ENCODE peak calls at places on chromosomes 16 and 17, in seven cellular contexts. Z, I, B, M, E, T and O are unnamed samples.

GRCh38 chr17:60526726-60527125 is 684 bp upstream of the APPBP2 start:
- DNase-seq in T (no peak), E (no peak), B (no peak), M (no peak), I (no peak), Z (no peak), O (no peak)

GRCh38 chr16:66874079-66874775 is 6.1 kb upstream of the PDP2 start:
- DNase-seq in M (no peak), T (peak; percentile 31), Z (no peak), B (no peak), E (no peak), I (no peak), O (no peak)

GRCh38 chr16:23987443-23987842 is 151.7 kb downstream of the PRKCB start:
- DNase-seq in E (no peak), T (peak; percentile 83), Z (no peak), I (no peak), M (no peak), B (no peak), O (no peak)

GRCh38 chr17:81927145-81927652 is 336 bp downstream of the MAFG start:
- DNase-seq in T (no peak), I (no peak), E (peak; percentile 53), M (no peak), B (no peak), Z (no peak), O (no peak)

GRCh38 chr16:66840883-66841282 is 3.3 kb upstream of the CA7 start:
- DNase-seq in T (no peak), Z (no peak), M (no peak), B (no peak), E (no peak), I (no peak), O (no peak)

GRCh38 chr16:65249768-65250167 is 127.9 kb upstream of the CDH11 start:
- DNase-seq in T (no peak), Z (peak; percentile 41), I (peak; percentile 51), B (peak; percentile 85), E (peak; percentile 81), M (no peak), O (peak; percentile 90)

GRCh38 chr17:57902117-57902799 is 52.4 kb upstream of the MRPS23 start:
- DNase-seq in Z (peak; percentile 35), B (no peak), E (no peak), M (no peak), T (peak; percentile 92), I (no peak), O (no peak)

GRCh38 chr16:53944026-53944425 is 240.1 kb downstream of the FTO start:
- DNase-seq in B (no peak), I (no peak), T (no peak), Z (no peak), E (no peak), M (no peak), O (no peak)

GRCh38 chr17:45584092-45585036 is 93.8 kb upstream of the PLEKHM1 start:
- DNase-seq in Z (peak; percentile 73), T (peak; percentile 94), M (no peak), B (peak; percentile 71), I (peak; percentile 79), E (peak; percentile 80), O (peak; percentile 54)

GRCh38 chr17:80754846-80755245 is 210.2 kb downstream of the RPTOR start:
- DNase-seq in M (no peak), Z (no peak), T (no peak), I (no peak), E (no peak), B (no peak), O (no peak)

GRCh38 chr17:80783461-80783860 is 208.2 kb upstream of the CHMP6 start:
- DNase-seq in Z (peak; percentile 6), I (no peak), M (no peak), E (no peak), T (no peak), B (no peak), O (no peak)

GRCh38 chr17:32625971-32626370 is 139.2 kb downstream of the CDK5R1 start:
- DNase-seq in T (no peak), E (no peak), I (no peak), M (no peak), Z (no peak), B (no peak), O (no peak)

GRCh38 chr16:8492690-8493089 is 97.6 kb downstream of the TMEM114 start:
- DNase-seq in I (no peak), T (no peak), E (no peak), B (no peak), Z (no peak), M (no peak), O (no peak)

GRCh38 chr16:4361944-4362311 is 9.7 kb upstream of the VASN start:
- DNase-seq in E (no peak), Z (no peak), I (no peak), M (no peak), B (no peak), T (no peak), O (no peak)

GRCh38 chr17:34788696-34789095 is 172.6 kb downstream of the CCT6B start:
- DNase-seq in B (no peak), M (no peak), T (no peak), E (no peak), I (no peak), Z (no peak), O (no peak)

GRCh38 chr17:44210342-44211192 is 8.9 kb downstream of the UBTF start:
- DNase-seq in B (peak; percentile 91), M (peak; percentile 53), I (peak; percentile 93), Z (peak; percentile 93), T (peak; percentile 95), E (peak; percentile 93), O (peak; percentile 95)

GRCh38 chr16:67719778-67720144 is 645 bp upstream of the GFOD2 start:
- DNase-seq in I (peak; percentile 68), T (peak; percentile 30), E (no peak), M (peak; percentile 12), Z (no peak), B (no peak), O (no peak)

GRCh38 chr17:48540213-48540612 is 4.7 kb downstream of the HOXB2 start:
- DNase-seq in M (no peak), Z (no peak), I (no peak), E (no peak), T (no peak), B (no peak), O (no peak)

GRCh38 chr17:35449371-35449931 is 885 bp upstream of the SLFN13 start:
- DNase-seq in I (peak; percentile 5), Z (peak; percentile 60), B (peak; percentile 63), M (peak; percentile 24), T (peak; percentile 62), E (peak; percentile 63), O (peak; percentile 55)

GRCh38 chr16:24035127-24035842 is 199.5 kb downstream of the PRKCB start:
- DNase-seq in Z (no peak), M (no peak), I (no peak), E (no peak), B (no peak), T (peak; percentile 10), O (no peak)

GRCh38 chr17:80198144-80198661 is 21.9 kb downstream of the SGSH start:
- DNase-seq in B (no peak), T (no peak), M (no peak), I (peak; percentile 26), E (no peak), Z (no peak), O (peak; percentile 46)

GRCh38 chr17:66185842-66186241 is 6.1 kb downstream of the CEP112 start:
- DNase-seq in Z (no peak), B (no peak), T (no peak), M (no peak), I (no peak), E (no peak), O (no peak)

GRCh38 chr16:24935336-24935735 is 79.8 kb downstream of the ARHGAP17 start:
- DNase-seq in E (no peak), B (no peak), T (no peak), Z (no peak), M (no peak), I (no peak), O (no peak)

DNA sequence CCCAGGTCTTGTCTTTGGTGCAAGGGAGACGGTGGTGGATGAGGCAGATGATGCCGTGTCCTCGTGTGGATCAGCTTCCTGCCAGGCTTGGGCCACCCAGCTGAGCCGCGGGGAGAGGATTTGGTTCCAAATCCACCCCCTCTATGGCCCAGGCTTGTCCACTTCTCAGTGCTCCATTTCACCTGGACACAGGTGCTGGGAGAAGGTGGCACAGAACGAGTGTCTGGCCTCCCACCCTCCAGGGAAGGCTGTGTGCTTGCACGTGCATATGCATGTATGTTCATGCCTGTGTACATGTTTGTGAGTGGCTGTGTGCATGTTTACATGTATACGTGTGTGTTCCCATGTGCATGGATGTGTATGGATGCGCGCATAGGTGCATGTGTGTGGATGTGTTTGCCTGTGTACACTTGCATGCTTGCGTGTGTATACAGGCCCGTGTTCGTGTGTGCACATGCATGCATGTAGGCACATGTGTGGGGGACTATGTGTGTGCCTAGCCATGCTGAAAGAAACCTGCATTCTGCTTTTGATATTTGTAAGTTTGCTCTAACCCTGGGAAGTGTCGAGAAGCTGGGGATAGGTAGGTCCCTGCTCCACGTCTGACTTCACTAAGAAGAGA is 196.3 kb downstream of the IRF8 start:
- DNase-seq in T (no peak), B (peak; percentile 35), M (no peak), Z (no peak), I (no peak), E (no peak), O (no peak)
- H3K4me3 ChIP-seq in T (no peak overlapping the region), B (no peak overlapping the region), M (no peak overlapping the region), Z (no peak overlapping the region), I (no peak overlapping the region), E (no peak overlapping the region), O (no peak overlapping the region)

GRCh38 chr17:38602453-38602852 is 3.3 kb downstream of the SRCIN1 start:
- DNase-seq in T (no peak), M (no peak), I (no peak), E (no peak), B (no peak), Z (no peak), O (no peak)
- H3K4me3 ChIP-seq in T (no peak overlapping the region), M (no peak overlapping the region), I (no peak overlapping the region), E (no peak overlapping the region), B (no peak overlapping the region), Z (no peak overlapping the region), O (no peak overlapping the region)

GRCh38 chr16:56620311-56620897 is 5.2 kb upstream of the MT1E start:
- DNase-seq in I (no peak), M (no peak), Z (no peak), T (no peak), E (no peak), B (no peak), O (no peak)
- H3K4me3 ChIP-seq in I (no peak overlapping the region), M (no peak overlapping the region), Z (no peak overlapping the region), T (no peak overlapping the region), E (no peak overlapping the region), B (no peak overlapping the region), O (no peak overlapping the region)

DNA sequence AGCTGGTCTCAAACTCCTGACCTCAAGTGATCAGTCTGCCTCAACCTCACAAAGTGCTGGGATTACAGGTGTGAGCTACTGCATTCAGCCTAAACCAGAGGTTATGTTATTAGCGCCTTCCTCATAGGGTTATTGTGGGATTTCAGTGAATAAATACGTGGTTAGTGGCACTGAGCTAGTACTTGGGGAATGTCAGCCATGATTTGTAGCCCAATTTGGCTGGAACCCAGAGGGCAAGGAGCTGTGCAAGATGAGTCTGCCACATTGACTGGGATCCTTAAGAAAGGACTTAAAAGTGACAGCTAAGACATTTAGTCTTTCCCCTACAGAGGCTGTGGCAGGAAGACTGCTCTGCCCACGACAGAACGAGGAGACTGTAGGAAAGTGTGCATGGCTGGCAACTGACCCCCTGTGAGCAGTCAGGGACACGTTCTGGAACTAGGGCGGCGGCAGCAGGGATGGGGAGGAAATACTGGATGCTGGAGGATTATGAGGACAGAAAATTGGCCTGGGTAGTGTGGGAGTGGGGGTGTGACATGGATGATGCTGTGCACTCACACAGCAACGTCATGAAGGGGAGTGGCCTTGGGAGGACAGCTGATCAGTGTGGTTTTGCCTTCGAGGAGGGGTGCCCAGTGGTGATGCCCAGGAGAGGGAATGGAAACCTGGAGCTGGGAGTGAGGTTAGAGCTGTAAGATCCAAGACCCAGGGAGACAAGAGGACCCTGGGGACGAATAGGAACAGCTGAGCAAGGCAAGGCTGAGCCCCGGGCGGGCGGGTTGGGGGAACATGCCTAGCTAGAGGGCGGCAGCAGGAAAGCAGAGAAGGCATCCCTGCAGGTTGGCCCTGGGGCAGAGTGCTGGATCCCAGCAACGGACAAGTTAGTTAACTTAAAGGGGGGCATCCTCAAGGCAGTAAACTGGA is 14.5 kb downstream of the ATP5PD start:
- DNase-seq in T (no peak), M (no peak), I (peak; percentile 71), B (peak; percentile 90), E (peak; percentile 89), Z (peak; percentile 68), O (peak; percentile 83)
- H3K4me3 ChIP-seq in T (peak overlapping the region; percentile 73), M (peak overlapping the region; percentile 56), I (peak overlapping the region; percentile 59), B (peak overlapping the region; percentile 71), E (no peak overlapping the region), Z (peak overlapping the region; percentile 84), O (peak overlapping the region; percentile 37)